ENCODE peak calls at places on chromosome 17, in seven cellular contexts. One of them, this sample, is unnamed.

GRCh38 chr17:76266244-76266938 is 1.2 kb downstream of the UBALD2 start:
- DNase-seq in OCI-LY7: peak
- DNase-seq in mammary epithelial cell: no peak
- DNase-seq in upper lobe of right lung: no peak
- DNase-seq in WERI-Rb-1: no peak
- DNase-seq in dorsolateral prefrontal cortex: no peak
- DNase-seq in GM12865: peak
- DNase-seq in this sample: no peak

GRCh38 chr17:63369233-63369632 is 76.9 kb downstream of the CYB561 start:
- DNase-seq in GM12865: no peak
- DNase-seq in mammary epithelial cell: no peak
- DNase-seq in upper lobe of right lung: no peak
- DNase-seq in OCI-LY7: no peak
- DNase-seq in dorsolateral prefrontal cortex: no peak
- DNase-seq in WERI-Rb-1: no peak
- DNase-seq in this sample: no peak

GRCh38 chr17:67725232-67726206 is 7.8 kb downstream of the NOL11 start:
- DNase-seq in upper lobe of right lung: no peak
- DNase-seq in OCI-LY7: no peak
- DNase-seq in GM12865: no peak
- DNase-seq in mammary epithelial cell: no peak
- DNase-seq in WERI-Rb-1: no peak
- DNase-seq in dorsolateral prefrontal cortex: no peak
- DNase-seq in this sample: no peak

GRCh38 chr17:49687878-49688491 is 10.1 kb upstream of the SPOP start:
- DNase-seq in dorsolateral prefrontal cortex: no peak
- DNase-seq in upper lobe of right lung: no peak
- DNase-seq in mammary epithelial cell: no peak
- DNase-seq in WERI-Rb-1: no peak
- DNase-seq in OCI-LY7: peak
- DNase-seq in GM12865: peak
- DNase-seq in this sample: no peak

GRCh38 chr17:73401911-73402310 is 90.1 kb upstream of the CDC42EP4 start:
- DNase-seq in dorsolateral prefrontal cortex: peak
- DNase-seq in OCI-LY7: no peak
- DNase-seq in GM12865: peak
- DNase-seq in WERI-Rb-1: no peak
- DNase-seq in upper lobe of right lung: no peak
- DNase-seq in mammary epithelial cell: no peak
- DNase-seq in this sample: no peak

GRCh38 chr17:9009737-9010136 is 11.6 kb upstream of the NTN1 start:
- DNase-seq in dorsolateral prefrontal cortex: no peak
- DNase-seq in mammary epithelial cell: peak
- DNase-seq in WERI-Rb-1: no peak
- DNase-seq in GM12865: no peak
- DNase-seq in upper lobe of right lung: no peak
- DNase-seq in OCI-LY7: no peak
- DNase-seq in this sample: no peak

GRCh38 chr17:31497994-31498826 is 106.7 kb downstream of the RAB11FIP4 start:
- DNase-seq in mammary epithelial cell: no peak
- DNase-seq in upper lobe of right lung: no peak
- DNase-seq in WERI-Rb-1: no peak
- DNase-seq in dorsolateral prefrontal cortex: no peak
- DNase-seq in GM12865: no peak
- DNase-seq in OCI-LY7: no peak
- DNase-seq in this sample: no peak

GRCh38 chr17:43553501-43554018 is 7.4 kb upstream of the ETV4 start:
- DNase-seq in dorsolateral prefrontal cortex: no peak
- DNase-seq in upper lobe of right lung: no peak
- DNase-seq in GM12865: no peak
- DNase-seq in OCI-LY7: no peak
- DNase-seq in mammary epithelial cell: no peak
- DNase-seq in WERI-Rb-1: no peak
- DNase-seq in this sample: no peak

GRCh38 chr17:64115043-64115698 is 14.8 kb downstream of the ERN1 start:
- DNase-seq in dorsolateral prefrontal cortex: no peak
- DNase-seq in mammary epithelial cell: peak
- DNase-seq in WERI-Rb-1: no peak
- DNase-seq in GM12865: no peak
- DNase-seq in OCI-LY7: no peak
- DNase-seq in upper lobe of right lung: no peak
- DNase-seq in this sample: no peak

GRCh38 chr17:1967092-1967662 is 58.0 kb downstream of the RTN4RL1 start:
- DNase-seq in WERI-Rb-1: peak
- DNase-seq in upper lobe of right lung: no peak
- DNase-seq in dorsolateral prefrontal cortex: no peak
- DNase-seq in GM12865: no peak
- DNase-seq in OCI-LY7: no peak
- DNase-seq in mammary epithelial cell: no peak
- DNase-seq in this sample: no peak

GRCh38 chr17:50060951-50061712 is 5.2 kb downstream of the ITGA3 start:
- DNase-seq in upper lobe of right lung: peak
- DNase-seq in mammary epithelial cell: peak
- DNase-seq in GM12865: no peak
- DNase-seq in dorsolateral prefrontal cortex: no peak
- DNase-seq in WERI-Rb-1: no peak
- DNase-seq in OCI-LY7: no peak
- DNase-seq in this sample: no peak

GRCh38 chr17:63701477-63702222 is 1.7 kb upstream of the LIMD2 start:
- DNase-seq in GM12865: peak
- DNase-seq in upper lobe of right lung: peak
- DNase-seq in OCI-LY7: peak
- DNase-seq in dorsolateral prefrontal cortex: peak
- DNase-seq in mammary epithelial cell: no peak
- DNase-seq in WERI-Rb-1: no peak
- DNase-seq in this sample: peak

GRCh38 chr17:9435165-9435564 is 140.5 kb downstream of the STX8 start:
- DNase-seq in OCI-LY7: no peak
- DNase-seq in WERI-Rb-1: no peak
- DNase-seq in GM12865: no peak
- DNase-seq in dorsolateral prefrontal cortex: no peak
- DNase-seq in mammary epithelial cell: no peak
- DNase-seq in upper lobe of right lung: no peak
- DNase-seq in this sample: no peak

GRCh38 chr17:49738456-49739163 is 25.3 kb downstream of the FAM117A start:
- DNase-seq in OCI-LY7: no peak
- DNase-seq in mammary epithelial cell: no peak
- DNase-seq in dorsolateral prefrontal cortex: no peak
- DNase-seq in GM12865: no peak
- DNase-seq in WERI-Rb-1: no peak
- DNase-seq in upper lobe of right lung: no peak
- DNase-seq in this sample: no peak

GRCh38 chr17:53924530-53925455 is 102.1 kb downstream of the KIF2B start:
- DNase-seq in OCI-LY7: no peak
- DNase-seq in WERI-Rb-1: no peak
- DNase-seq in GM12865: no peak
- DNase-seq in upper lobe of right lung: no peak
- DNase-seq in dorsolateral prefrontal cortex: no peak
- DNase-seq in mammary epithelial cell: no peak
- DNase-seq in this sample: no peak

GRCh38 chr17:918102-918740 is 61.4 kb downstream of the NXN start:
- DNase-seq in upper lobe of right lung: no peak
- DNase-seq in mammary epithelial cell: no peak
- DNase-seq in OCI-LY7: no peak
- DNase-seq in WERI-Rb-1: no peak
- DNase-seq in GM12865: no peak
- DNase-seq in dorsolateral prefrontal cortex: no peak
- DNase-seq in this sample: no peak

GRCh38 chr17:7034955-7035590 is 742 bp upstream of the SLC16A13 start:
- DNase-seq in OCI-LY7: peak
- DNase-seq in GM12865: peak
- DNase-seq in mammary epithelial cell: no peak
- DNase-seq in upper lobe of right lung: no peak
- DNase-seq in WERI-Rb-1: no peak
- DNase-seq in dorsolateral prefrontal cortex: no peak
- DNase-seq in this sample: no peak

GRCh38 chr17:49846938-49847712 is 744 bp downstream of the TAC4 start:
- DNase-seq in dorsolateral prefrontal cortex: no peak
- DNase-seq in upper lobe of right lung: peak
- DNase-seq in WERI-Rb-1: no peak
- DNase-seq in mammary epithelial cell: no peak
- DNase-seq in GM12865: no peak
- DNase-seq in OCI-LY7: no peak
- DNase-seq in this sample: no peak

DNA sequence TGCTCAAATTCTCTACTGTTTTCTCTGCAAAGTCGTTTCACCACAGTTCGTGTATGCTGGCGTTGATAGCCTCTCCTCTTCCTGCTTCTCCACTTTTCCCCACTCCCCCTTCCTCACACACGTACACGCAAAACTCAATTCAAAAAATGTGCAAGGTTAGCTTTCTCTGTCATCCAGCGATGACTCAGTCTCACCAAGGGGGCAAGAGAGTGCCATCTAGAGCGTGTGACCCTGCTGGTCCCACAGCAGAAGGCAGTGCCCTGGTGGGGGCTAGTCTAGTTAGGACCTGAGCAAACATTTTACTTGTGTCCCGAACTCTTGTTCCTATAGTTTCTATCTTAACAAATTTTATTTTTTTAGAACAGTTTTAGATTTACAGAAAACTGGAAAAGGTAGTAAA is 121.2 kb upstream of the CHMP6 start:
- DNase-seq in WERI-Rb-1: no peak
- DNase-seq in OCI-LY7: no peak
- DNase-seq in mammary epithelial cell: no peak
- DNase-seq in dorsolateral prefrontal cortex: no peak
- DNase-seq in GM12865: no peak
- DNase-seq in upper lobe of right lung: no peak
- DNase-seq in this sample: no peak
- TF ChIP-seq CTCF in WERI-Rb-1: no peak
- TF ChIP-seq CTCF in OCI-LY7: no peak
- TF ChIP-seq CTCF in mammary epithelial cell: no peak
- TF ChIP-seq CTCF in dorsolateral prefrontal cortex: no peak
- TF ChIP-seq CTCF in GM12865: no peak
- TF ChIP-seq CTCF in upper lobe of right lung: no peak
- TF ChIP-seq CTCF in this sample: no peak

DNA sequence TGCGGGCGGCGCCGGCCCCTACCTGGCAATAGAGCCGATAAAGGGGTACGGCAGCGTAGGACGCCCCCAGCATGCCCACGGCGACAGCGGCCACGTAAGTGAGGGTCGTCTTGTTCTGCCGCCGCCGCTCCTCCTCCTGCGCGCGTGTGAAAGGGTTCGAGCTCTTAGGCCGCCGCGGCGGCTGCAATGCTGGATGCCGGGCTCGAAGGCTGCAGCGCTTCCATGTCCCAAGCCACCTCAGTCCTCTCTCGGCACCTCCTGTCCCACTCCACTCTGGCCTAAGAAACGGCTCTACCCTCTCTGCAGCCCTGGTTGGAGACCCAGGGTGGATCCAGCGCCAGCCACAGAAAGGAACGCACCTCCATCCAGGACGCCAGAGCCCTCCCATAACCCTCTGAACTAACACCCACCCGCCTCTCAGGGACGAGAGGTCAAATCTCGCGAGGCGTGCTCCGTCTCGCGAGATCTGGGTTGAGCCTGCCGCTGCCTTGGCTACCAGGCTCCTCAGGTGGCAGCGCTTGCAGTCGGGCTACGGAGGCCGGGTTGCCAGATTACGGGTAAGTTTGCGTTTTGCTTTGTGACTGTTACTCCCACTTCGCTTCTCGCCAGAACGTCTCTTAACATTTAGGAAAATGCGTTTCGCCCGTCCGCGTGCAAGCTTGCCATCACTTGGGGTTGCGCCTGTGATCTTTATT is at the start of the genes COX11 and STXBP4:
- DNase-seq in mammary epithelial cell: peak
- DNase-seq in upper lobe of right lung: peak
- DNase-seq in WERI-Rb-1: peak
- DNase-seq in dorsolateral prefrontal cortex: peak
- DNase-seq in GM12865: peak
- DNase-seq in OCI-LY7: peak
- DNase-seq in this sample: peak
- TF ChIP-seq CTCF in mammary epithelial cell: no peak
- TF ChIP-seq CTCF in upper lobe of right lung: peak
- TF ChIP-seq CTCF in WERI-Rb-1: no peak
- TF ChIP-seq CTCF in dorsolateral prefrontal cortex: no peak
- TF ChIP-seq CTCF in GM12865: no peak
- TF ChIP-seq CTCF in OCI-LY7: peak
- TF ChIP-seq CTCF in this sample: peak

GRCh38 chr17:38330941-38331411 is 12.8 kb downstream of the GPR179 start:
- DNase-seq in upper lobe of right lung: peak
- DNase-seq in mammary epithelial cell: no peak
- DNase-seq in GM12865: no peak
- DNase-seq in OCI-LY7: no peak
- DNase-seq in dorsolateral prefrontal cortex: no peak
- DNase-seq in WERI-Rb-1: no peak
- DNase-seq in this sample: no peak

GRCh38 chr17:38336838-38337237 is 6.9 kb downstream of the GPR179 start:
- DNase-seq in upper lobe of right lung: no peak
- DNase-seq in dorsolateral prefrontal cortex: no peak
- DNase-seq in OCI-LY7: no peak
- DNase-seq in mammary epithelial cell: no peak
- DNase-seq in GM12865: no peak
- DNase-seq in WERI-Rb-1: no peak
- DNase-seq in this sample: no peak

GRCh38 chr17:38332735-38333134 is 11.0 kb downstream of the GPR179 start:
- DNase-seq in upper lobe of right lung: no peak
- DNase-seq in mammary epithelial cell: no peak
- DNase-seq in WERI-Rb-1: no peak
- DNase-seq in dorsolateral prefrontal cortex: no peak
- DNase-seq in GM12865: no peak
- DNase-seq in OCI-LY7: no peak
- DNase-seq in this sample: no peak

GRCh38 chr17:38334480-38335364 is 9.0 kb downstream of the GPR179 start:
- DNase-seq in WERI-Rb-1: no peak
- DNase-seq in OCI-LY7: no peak
- DNase-seq in upper lobe of right lung: no peak
- DNase-seq in GM12865: no peak
- DNase-seq in mammary epithelial cell: no peak
- DNase-seq in dorsolateral prefrontal cortex: no peak
- DNase-seq in this sample: no peak

DNA sequence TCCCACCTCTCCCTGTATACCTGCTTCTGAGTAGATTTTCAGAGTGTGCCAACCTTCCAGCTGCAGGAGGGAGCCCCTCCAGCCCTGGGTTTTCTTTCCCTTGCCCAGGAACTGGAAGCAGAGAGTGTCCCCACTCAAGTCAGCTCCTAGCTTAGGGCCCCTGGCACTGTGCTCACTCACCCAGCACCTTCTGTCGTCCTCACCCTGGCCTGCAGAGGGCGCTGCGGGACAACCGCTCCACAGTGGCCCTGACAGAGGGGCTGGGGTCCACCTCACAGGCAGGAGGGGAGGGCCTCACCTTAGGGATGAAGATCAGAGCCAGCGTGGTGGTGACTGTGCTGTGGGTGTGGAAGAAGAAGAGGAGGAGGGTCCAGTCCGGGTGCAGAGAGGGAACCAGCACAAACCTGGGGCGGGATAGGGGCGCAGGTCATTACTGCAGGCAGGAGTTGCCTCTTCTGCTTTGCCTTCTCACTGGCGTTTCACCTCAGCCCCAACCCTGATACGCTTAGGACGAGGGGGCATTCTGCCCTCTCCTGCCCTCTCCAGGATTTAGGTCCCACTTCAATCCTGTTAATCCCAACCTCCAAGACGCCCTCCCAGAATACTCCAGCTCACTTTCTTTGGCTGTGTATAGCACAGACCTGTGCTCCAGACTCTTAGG is 10.0 kb downstream of the GPR179 start:
- DNase-seq in GM12865: peak
- DNase-seq in dorsolateral prefrontal cortex: no peak
- DNase-seq in WERI-Rb-1: peak
- DNase-seq in OCI-LY7: peak
- DNase-seq in mammary epithelial cell: no peak
- DNase-seq in upper lobe of right lung: no peak
- DNase-seq in this sample: peak
- TF ChIP-seq CTCF in GM12865: peak
- TF ChIP-seq CTCF in dorsolateral prefrontal cortex: peak
- TF ChIP-seq CTCF in WERI-Rb-1: peak
- TF ChIP-seq CTCF in OCI-LY7: peak
- TF ChIP-seq CTCF in mammary epithelial cell: peak
- TF ChIP-seq CTCF in upper lobe of right lung: peak
- TF ChIP-seq CTCF in this sample: peak

GRCh38 chr17:65918921-65919546 is 272.9 kb downstream of the CEP112 start:
- DNase-seq in GM12865: no peak
- DNase-seq in dorsolateral prefrontal cortex: no peak
- DNase-seq in WERI-Rb-1: peak
- DNase-seq in mammary epithelial cell: no peak
- DNase-seq in upper lobe of right lung: no peak
- DNase-seq in OCI-LY7: no peak
- DNase-seq in this sample: no peak
- TF ChIP-seq CTCF in GM12865: no peak
- TF ChIP-seq CTCF in dorsolateral prefrontal cortex: no peak
- TF ChIP-seq CTCF in WERI-Rb-1: peak
- TF ChIP-seq CTCF in mammary epithelial cell: no peak
- TF ChIP-seq CTCF in upper lobe of right lung: peak
- TF ChIP-seq CTCF in OCI-LY7: no peak
- TF ChIP-seq CTCF in this sample: no peak